ENCODE peak calls at places on chromosomes 4 and X, in four cellular contexts. One of them, this sample, is unnamed.

GRCh38 chr4:187208641-187209040 is 485.0 kb upstream of the FAT1 start:
- DNase-seq in MM.1S: no peak
- DNase-seq in A549: peak; percentile 37
- DNase-seq in BE2C: no peak
- DNase-seq in this sample: no peak

GRCh38 chr4:88006956-88007303 is 505 bp upstream of the PKD2 start:
- DNase-seq in MM.1S: no peak
- DNase-seq in A549: no peak
- DNase-seq in BE2C: no peak
- DNase-seq in this sample: no peak

GRCh38 chrX:123084797-123085196 is 99.3 kb upstream of the GRIA3 start:
- DNase-seq in BE2C: no peak
- DNase-seq in MM.1S: no peak
- DNase-seq in A549: peak; percentile 32
- DNase-seq in this sample: no peak

GRCh38 chr4:40197879-40198689 is 1.3 kb downstream of the RHOH start:
- DNase-seq in BE2C: no peak
- DNase-seq in A549: no peak
- DNase-seq in MM.1S: peak; percentile 58
- DNase-seq in this sample: peak; percentile 41

GRCh38 chr4:38069271-38069760 is 109.1 kb downstream of the PTTG2 start:
- DNase-seq in A549: peak; percentile 71
- DNase-seq in BE2C: no peak
- DNase-seq in MM.1S: peak; percentile 67
- DNase-seq in this sample: peak; percentile 88

GRCh38 chr4:2071912-2072867 is 13.1 kb downstream of the NAT8L start:
- DNase-seq in MM.1S: no peak
- DNase-seq in BE2C: no peak
- DNase-seq in A549: no peak
- DNase-seq in this sample: no peak

GRCh38 chrX:26952213-26952612 is 510.9 kb downstream of the PPP4R3C start:
- DNase-seq in A549: no peak
- DNase-seq in BE2C: no peak
- DNase-seq in MM.1S: no peak
- DNase-seq in this sample: no peak

GRCh38 chr4:174069848-174070330 is 213.6 kb downstream of the FBXO8 start:
- DNase-seq in MM.1S: no peak
- DNase-seq in BE2C: peak; percentile 48
- DNase-seq in A549: no peak
- DNase-seq in this sample: no peak

GRCh38 chrX:110051559-110051958 is 48.6 kb downstream of the TMEM164 start:
- DNase-seq in BE2C: no peak
- DNase-seq in A549: no peak
- DNase-seq in MM.1S: no peak
- DNase-seq in this sample: no peak

GRCh38 chr4:139647184-139647583 is 18.4 kb upstream of the MGST2 start:
- DNase-seq in A549: peak; percentile 21
- DNase-seq in BE2C: no peak
- DNase-seq in MM.1S: no peak
- DNase-seq in this sample: peak; percentile 15

GRCh38 chrX:69024287-69024686 is 141.0 kb downstream of the PJA1 start:
- DNase-seq in MM.1S: no peak
- DNase-seq in A549: no peak
- DNase-seq in BE2C: peak; percentile 30
- DNase-seq in this sample: no peak

GRCh38 chr4:184807261-184807660 is 18.5 kb downstream of the ACSL1 start:
- DNase-seq in MM.1S: no peak
- DNase-seq in A549: no peak
- DNase-seq in BE2C: no peak
- DNase-seq in this sample: no peak

GRCh38 chr4:82785248-82786003 is 13.2 kb downstream of the SCD5 start:
- DNase-seq in A549: peak; percentile 62
- DNase-seq in BE2C: no peak
- DNase-seq in MM.1S: no peak
- DNase-seq in this sample: peak; percentile 77

GRCh38 chrX:98065151-98065550 is 1181.4 kb downstream of the RPA4 start:
- DNase-seq in MM.1S: no peak
- DNase-seq in A549: no peak
- DNase-seq in BE2C: no peak
- DNase-seq in this sample: no peak

GRCh38 chrX:54808109-54808604 is 612 bp downstream of the MAGED2 start:
- DNase-seq in BE2C: peak; percentile 66
- DNase-seq in A549: peak; percentile 32
- DNase-seq in MM.1S: peak; percentile 10
- DNase-seq in this sample: no peak

GRCh38 chrX:108025954-108026616 is 18.8 kb upstream of the VSIG1 start:
- DNase-seq in MM.1S: no peak
- DNase-seq in A549: no peak
- DNase-seq in BE2C: no peak
- DNase-seq in this sample: no peak

DNA sequence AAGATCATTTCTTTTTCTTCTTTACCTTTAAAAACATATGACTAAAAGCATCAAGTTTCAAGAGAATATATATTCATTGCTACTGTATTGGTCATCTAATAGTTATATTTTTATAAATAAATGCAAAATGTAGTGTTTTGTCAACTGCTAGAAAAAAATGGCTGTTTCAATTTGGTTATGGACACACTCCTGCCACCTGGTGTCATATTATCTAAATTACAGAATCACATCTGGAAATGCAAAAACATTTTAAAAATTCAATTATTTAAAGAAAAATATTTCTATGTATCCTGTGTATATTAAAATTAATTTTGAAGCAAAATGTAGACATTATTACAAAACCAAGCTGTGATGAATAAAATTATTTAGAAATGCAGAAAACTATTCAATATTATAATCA is 329.4 kb upstream of the PCDH18 start:
- DNase-seq in BE2C: no peak
- DNase-seq in A549: peak; percentile 0
- DNase-seq in MM.1S: peak; percentile 33
- DNase-seq in this sample: peak; percentile 8
- TF ChIP-seq CTCF in BE2C: peak; percentile 51
- TF ChIP-seq CTCF in A549: peak; percentile 37
- TF ChIP-seq CTCF in MM.1S: no peak
- TF ChIP-seq CTCF in this sample: no peak

DNA sequence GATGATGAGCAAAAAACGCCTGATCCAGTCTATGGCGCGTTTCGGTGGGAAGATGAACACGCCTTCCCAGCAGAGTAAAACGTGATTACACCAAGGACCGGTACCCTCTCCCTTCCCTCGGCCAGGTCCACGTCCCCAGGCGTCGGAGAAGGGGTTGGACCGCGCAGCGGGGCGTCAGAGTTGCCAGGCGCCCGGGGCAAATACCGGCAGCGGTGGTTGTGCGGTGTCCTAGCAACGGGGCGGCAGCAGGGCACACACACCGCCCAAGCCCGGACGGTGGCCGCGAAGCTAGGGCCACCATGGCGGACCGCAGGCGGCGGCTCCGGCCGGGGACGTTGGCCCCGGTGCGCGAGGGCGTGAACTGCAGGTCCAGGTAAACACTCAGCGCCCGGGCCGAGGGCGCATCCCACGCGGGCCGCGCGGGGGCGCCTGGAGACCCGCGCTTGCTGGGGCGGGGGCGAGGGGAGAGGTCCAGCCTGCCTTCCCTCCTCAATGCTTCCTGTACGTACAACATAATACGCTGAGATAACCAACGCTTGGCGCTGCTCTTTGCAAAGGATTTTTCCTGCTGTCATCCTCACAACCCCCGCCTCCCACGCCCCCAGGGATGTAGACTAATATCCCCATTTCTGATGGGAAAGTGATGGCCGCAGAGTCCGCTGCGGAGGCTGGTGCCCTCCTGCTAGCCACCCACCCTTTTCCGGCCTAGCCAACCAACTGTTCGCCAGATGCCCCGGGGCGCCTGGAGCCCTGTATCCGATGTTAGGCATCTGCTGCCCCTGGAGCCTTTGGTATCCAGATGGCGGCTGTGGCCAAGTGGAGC is at the start of gene FAM47E:
- DNase-seq in A549: peak; percentile 57
- DNase-seq in BE2C: peak; percentile 80
- DNase-seq in MM.1S: peak; percentile 69
- DNase-seq in this sample: peak; percentile 40
- TF ChIP-seq CTCF in A549: peak; percentile 37
- TF ChIP-seq CTCF in BE2C: peak; percentile 41
- TF ChIP-seq CTCF in MM.1S: peak; percentile 56
- TF ChIP-seq CTCF in this sample: peak; percentile 41

DNA sequence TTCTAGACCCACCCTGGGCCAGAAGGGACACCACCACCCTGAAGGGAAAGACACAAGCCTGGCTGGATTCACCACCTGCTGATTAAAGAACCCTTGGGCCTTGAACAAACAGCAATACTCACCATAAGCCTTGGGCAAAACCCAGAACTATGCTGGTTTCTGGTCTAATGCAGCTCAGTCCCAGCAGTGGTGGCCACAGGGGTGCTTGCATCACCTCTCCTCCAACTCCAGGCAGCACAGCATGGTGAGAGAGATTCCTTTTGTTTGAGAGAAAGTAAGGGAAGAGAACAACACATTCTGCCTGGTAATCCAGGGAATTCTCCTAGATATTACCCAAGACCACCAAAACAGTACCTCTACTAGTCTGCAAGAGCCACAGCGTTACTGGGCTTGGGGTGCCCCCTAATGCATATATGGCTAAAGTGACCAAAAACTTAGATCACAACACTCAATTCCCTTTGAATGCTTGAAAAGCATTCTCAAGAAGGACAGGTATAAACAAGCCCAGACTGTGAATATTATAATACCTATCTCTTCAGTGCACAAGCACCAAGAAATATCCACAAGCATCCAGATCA is 25.7 kb downstream of the RNF128 start:
- DNase-seq in A549: peak; percentile 4
- DNase-seq in MM.1S: no peak
- DNase-seq in BE2C: no peak
- DNase-seq in this sample: peak; percentile 0
- TF ChIP-seq CTCF in A549: peak; percentile 32
- TF ChIP-seq CTCF in MM.1S: no peak
- TF ChIP-seq CTCF in BE2C: no peak
- TF ChIP-seq CTCF in this sample: no peak

GRCh38 chr4:33626242-33626641 is 2618.1 kb downstream of the ARAP2 start:
- DNase-seq in BE2C: no peak
- DNase-seq in MM.1S: no peak
- DNase-seq in A549: no peak
- DNase-seq in this sample: no peak

GRCh38 chr4:33628296-33628695 is 2616.0 kb downstream of the ARAP2 start:
- DNase-seq in BE2C: no peak
- DNase-seq in MM.1S: no peak
- DNase-seq in A549: no peak
- DNase-seq in this sample: no peak

GRCh38 chr4:33625762-33626161 is 2618.6 kb downstream of the ARAP2 start:
- DNase-seq in A549: peak; percentile 0
- DNase-seq in MM.1S: no peak
- DNase-seq in BE2C: no peak
- DNase-seq in this sample: peak; percentile 3
- TF ChIP-seq CTCF in A549: no peak
- TF ChIP-seq CTCF in MM.1S: no peak
- TF ChIP-seq CTCF in BE2C: peak; percentile 56
- TF ChIP-seq CTCF in this sample: no peak

GRCh38 chr4:10161146-10161545 is 44.5 kb upstream of the WDR1 start:
- DNase-seq in A549: no peak
- DNase-seq in BE2C: no peak
- DNase-seq in MM.1S: no peak
- DNase-seq in this sample: no peak

GRCh38 chr4:10159671-10160070 is 43.1 kb upstream of the WDR1 start:
- DNase-seq in A549: no peak
- DNase-seq in MM.1S: no peak
- DNase-seq in BE2C: no peak
- DNase-seq in this sample: no peak

GRCh38 chr4:10161840-10162239 is 45.2 kb upstream of the WDR1 start:
- DNase-seq in BE2C: no peak
- DNase-seq in A549: no peak
- DNase-seq in MM.1S: no peak
- DNase-seq in this sample: no peak

GRCh38 chr4:10158355-10158942 is 41.9 kb upstream of the WDR1 start:
- DNase-seq in MM.1S: no peak
- DNase-seq in BE2C: no peak
- DNase-seq in A549: no peak
- DNase-seq in this sample: no peak

DNA sequence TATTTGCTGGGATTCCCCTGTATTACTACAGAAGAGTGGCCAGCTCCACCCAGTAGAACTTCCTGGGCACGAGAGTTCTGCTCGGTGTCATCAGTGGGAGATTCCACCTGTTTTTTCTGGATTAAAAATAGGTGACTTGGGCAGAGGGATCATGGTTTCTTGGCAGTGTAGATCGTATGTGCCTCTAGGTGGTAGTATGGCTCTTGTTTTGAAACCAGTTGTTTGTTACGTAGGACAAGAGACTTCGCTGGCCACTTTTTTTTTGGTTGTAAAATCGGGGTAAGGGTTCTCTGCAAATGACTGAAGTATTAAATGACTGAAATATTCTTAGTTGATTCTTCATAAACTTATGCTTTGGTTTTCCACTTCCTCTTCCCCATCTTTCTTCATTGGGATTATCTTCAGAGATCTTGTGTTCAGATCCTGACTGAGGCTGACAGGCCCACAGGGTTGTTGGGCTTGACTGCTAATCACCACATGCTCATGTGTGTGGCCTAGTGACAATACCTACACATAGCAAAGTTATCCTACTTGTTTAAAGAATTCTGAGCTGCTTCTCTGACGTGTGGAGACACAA is 43.8 kb upstream of the WDR1 start:
- DNase-seq in MM.1S: no peak
- DNase-seq in BE2C: no peak
- DNase-seq in A549: peak; percentile 13
- DNase-seq in this sample: peak; percentile 62
- TF ChIP-seq CTCF in MM.1S: no peak
- TF ChIP-seq CTCF in BE2C: peak; percentile 5
- TF ChIP-seq CTCF in A549: no peak
- TF ChIP-seq CTCF in this sample: peak; percentile 58

GRCh38 chrX:114073926-114074325 is 510.0 kb upstream of the HTR2C start:
- DNase-seq in A549: no peak
- DNase-seq in MM.1S: no peak
- DNase-seq in BE2C: no peak
- DNase-seq in this sample: no peak

GRCh38 chrX:114071412-114071811 is 512.5 kb upstream of the HTR2C start:
- DNase-seq in A549: no peak
- DNase-seq in BE2C: no peak
- DNase-seq in MM.1S: no peak
- DNase-seq in this sample: no peak

GRCh38 chrX:114077773-114078172 is 506.1 kb upstream of the HTR2C start:
- DNase-seq in A549: no peak
- DNase-seq in MM.1S: no peak
- DNase-seq in BE2C: no peak
- DNase-seq in this sample: no peak

DNA sequence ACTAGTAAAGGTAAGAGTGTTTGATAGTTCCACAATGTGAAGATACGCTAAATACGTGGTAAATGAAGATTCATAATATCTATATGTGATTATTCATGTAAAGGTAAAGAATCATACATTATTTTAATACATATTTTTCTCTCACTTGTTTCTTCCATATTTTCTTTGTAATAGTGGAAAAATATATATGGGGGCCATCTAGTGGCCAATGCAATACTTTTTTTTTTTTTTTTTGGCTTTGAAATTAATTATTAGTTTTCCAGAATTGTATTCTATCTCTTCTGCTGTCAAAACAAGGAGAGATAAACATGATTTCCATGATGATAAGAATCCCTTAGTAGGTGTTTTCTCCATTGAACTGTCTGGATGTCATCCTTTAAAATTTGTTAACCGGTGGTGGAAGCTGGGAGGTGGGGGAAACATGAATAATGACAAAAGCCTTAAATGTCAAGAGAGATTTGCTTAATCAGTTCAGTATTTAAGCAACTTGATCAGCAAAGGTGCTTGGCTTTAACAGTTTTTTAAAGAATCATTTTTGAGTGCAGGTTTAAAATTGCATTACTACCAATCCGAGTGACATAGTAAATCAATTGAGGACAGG is 508.7 kb upstream of the HTR2C start:
- DNase-seq in A549: no peak
- DNase-seq in BE2C: no peak
- DNase-seq in MM.1S: no peak
- DNase-seq in this sample: no peak
- TF ChIP-seq CTCF in A549: peak; percentile 36
- TF ChIP-seq CTCF in BE2C: peak; percentile 19
- TF ChIP-seq CTCF in MM.1S: peak; percentile 44
- TF ChIP-seq CTCF in this sample: no peak

This sample was measured in NB4.